ENCODE peak calls at places on chromosome 11, in four cellular contexts. Z is H1, D is HCT116, I is GM12878. G is an unnamed sample.

GRCh38 chr11:28628412-28628811 is 520.2 kb downstream of the METTL15 start:
- DNase-seq in I (no peak), Z (no peak), D (no peak), G (no peak)

GRCh38 chr11:117663389-117663788 is 133.6 kb downstream of the DSCAML1 start:
- DNase-seq in D (no peak), Z (no peak), I (no peak), G (no peak)

GRCh38 chr11:64619196-64619595 is 28.2 kb downstream of the SLC22A12 start:
- DNase-seq in I (no peak), D (no peak), Z (no peak), G (no peak)

GRCh38 chr11:70066628-70067027 is 11.5 kb upstream of the ANO1 start:
- DNase-seq in I (no peak), Z (no peak), D (no peak), G (no peak)

GRCh38 chr11:126138636-126139540 is 72.6 kb downstream of the RPUSD4 start:
- DNase-seq in Z (no peak), I (no peak), D (no peak), G (no peak)

GRCh38 chr11:115660072-115660805 is 156.0 kb upstream of the CADM1 start:
- DNase-seq in Z (peak), I (no peak), D (no peak), G (no peak)

GRCh38 chr11:126421243-126421642 is 65.8 kb downstream of the ST3GAL4 start:
- DNase-seq in Z (no peak), D (no peak), I (no peak), G (no peak)

GRCh38 chr11:109733245-109733644 is 311.3 kb downstream of the C11orf87 start:
- DNase-seq in I (no peak), Z (no peak), D (no peak), G (no peak)

GRCh38 chr11:12854829-12855228 is 154.3 kb upstream of the RASSF10 start:
- DNase-seq in Z (no peak), I (no peak), D (no peak), G (no peak)
- TF ChIP-seq EGR1 in Z (no peak), I (no peak), D (no peak), G (no peak)

GRCh38 chr11:35373284-35373933 is 45.9 kb downstream of the SLC1A2 start:
- DNase-seq in D (no peak), Z (no peak), I (no peak), G (no peak)

GRCh38 chr11:35377262-35377661 is 42.1 kb downstream of the SLC1A2 start:
- DNase-seq in D (no peak), Z (no peak), I (no peak), G (no peak)

GRCh38 chr11:35376613-35377012 is 42.7 kb downstream of the SLC1A2 start:
- DNase-seq in I (no peak), D (no peak), Z (no peak), G (no peak)

GRCh38 chr11:35372565-35373283 is 46.6 kb downstream of the SLC1A2 start:
- DNase-seq in D (no peak), Z (no peak), I (no peak), G (no peak)

GRCh38 chr11:35375332-35376125 is 43.8 kb downstream of the SLC1A2 start:
- DNase-seq in I (no peak), Z (no peak), D (no peak), G (no peak)
- TF ChIP-seq EGR1 in I (no peak), Z (no peak), D (no peak), G (no peak)

GRCh38 chr11:1896895-1897294 is 5.2 kb upstream of the PRR33 start:
- DNase-seq in I (no peak), Z (no peak), D (no peak), G (no peak)
- TF ChIP-seq EGR1 in I (no peak), Z (no peak), D (no peak), G (no peak)

GRCh38 chr11:86676010-86676409 is 3.6 kb upstream of the ME3 start:
- DNase-seq in Z (no peak), I (no peak), D (no peak), G (no peak)
- TF ChIP-seq EGR1 in Z (no peak), I (no peak), D (no peak), G (no peak)

GRCh38 chr11:3642071-3642951 is 519 bp upstream of the ART5 start:
- DNase-seq in D (peak), Z (peak), I (no peak), G (peak)
- TF ChIP-seq EGR1 in D (peak), Z (peak), I (no peak), G (peak)

GRCh38 chr11:94773842-94774241 is 5.7 kb downstream of the AMOTL1 start:
- DNase-seq in D (no peak), Z (no peak), I (no peak), G (no peak)

GRCh38 chr11:94769897-94770296 is 1.7 kb downstream of the AMOTL1 start:
- DNase-seq in D (no peak), Z (no peak), I (no peak), G (no peak)

GRCh38 chr11:94771951-94772350 is 3.8 kb downstream of the AMOTL1 start:
- DNase-seq in D (no peak), Z (no peak), I (no peak), G (no peak)

GRCh38 chr11:94770563-94771120 is 2.5 kb downstream of the AMOTL1 start:
- DNase-seq in D (no peak), I (no peak), Z (no peak), G (no peak)

GRCh38 chr11:94771390-94771789 is 3.2 kb downstream of the AMOTL1 start:
- DNase-seq in I (no peak), Z (no peak), D (no peak), G (no peak)
- TF ChIP-seq EGR1 in I (no peak), Z (no peak), D (no peak), G (no peak)